ENCODE peak calls at places on chromosomes 2 and 18, in nine cellular contexts. E is skeletal muscle cell, H is lower leg skin, S is foreskin fibroblast, N is small intestine, T is glomerular endothelial cell, M is fibroblast of pulmonary artery, X is erythroblast, A is HTR-8/SVneo. R is an unnamed sample.

GRCh38 chr2:121110924-121111323 is 174.1 kb downstream of the TFCP2L1 start:
- DNase-seq in M (no peak), T (no peak), X (no peak), E (no peak), H (no peak), S (no peak), A (no peak), N (no peak), R (no peak)

GRCh38 chr18:28793911-28794310 is 617.0 kb upstream of the CDH2 start:
- DNase-seq in S (peak), T (no peak), X (no peak), H (no peak), N (peak), A (no peak), E (no peak), M (peak), R (no peak)

GRCh38 chr2:65357095-65357958 is 75.1 kb downstream of the SPRED2 start:
- DNase-seq in M (no peak), T (no peak), H (no peak), X (no peak), S (no peak), A (no peak), N (no peak), E (no peak), R (no peak)

GRCh38 chr18:77103991-77104521 is 28.5 kb downstream of the MBP start:
- DNase-seq in A (no peak), S (no peak), H (peak), M (peak), T (no peak), N (peak), X (no peak), E (no peak), R (no peak)

GRCh38 chr2:161077367-161078210 is 82.6 kb upstream of the TANK start:
- DNase-seq in N (peak), A (no peak), M (peak), X (no peak), H (peak), T (peak), E (no peak), S (peak), R (peak)

GRCh38 chr2:179218848-179219594 is 45.6 kb downstream of the SESTD1 start:
- DNase-seq in A (peak), N (peak), H (peak), T (peak), S (peak), X (peak), M (peak), E (peak), R (peak)

GRCh38 chr2:239257511-239257937 is 143.3 kb downstream of the HDAC4 start:
- DNase-seq in N (no peak), S (peak), T (no peak), X (peak), E (peak), M (peak), H (no peak), A (peak), R (no peak)

GRCh38 chr2:55364189-55365055 is 55.2 kb downstream of the CCDC88A start:
- DNase-seq in S (peak), N (no peak), A (peak), X (peak), T (peak), M (peak), H (peak), E (peak), R (no peak)

GRCh38 chr2:75705921-75706320 is 4.8 kb downstream of the GCFC2 start:
- DNase-seq in A (no peak), H (no peak), E (no peak), T (no peak), M (peak), N (no peak), X (no peak), S (peak), R (no peak)

GRCh38 chr18:46469186-46469915 is 187.7 kb downstream of the LOXHD1 start:
- DNase-seq in M (no peak), E (peak), A (no peak), S (peak), X (no peak), T (no peak), N (no peak), H (no peak), R (no peak)

GRCh38 chr2:10989151-10989550 is 77.4 kb downstream of the KCNF1 start:
- DNase-seq in N (no peak), E (no peak), T (no peak), S (no peak), M (no peak), H (no peak), A (no peak), X (no peak), R (no peak)

GRCh38 chr18:23926590-23926989 is 88.0 kb upstream of the TTC39C start:
- DNase-seq in H (no peak), T (no peak), A (no peak), N (no peak), X (no peak), M (no peak), E (no peak), S (peak), R (no peak)

GRCh38 chr18:37188016-37188791 is 359.3 kb downstream of the KIAA1328 start:
- DNase-seq in H (no peak), S (peak), N (no peak), E (peak), T (no peak), X (no peak), A (no peak), M (no peak), R (no peak)

GRCh38 chr2:85628658-85629057 is 12.7 kb downstream of the USP39 start:
- DNase-seq in A (no peak), S (no peak), H (no peak), T (no peak), X (no peak), M (no peak), E (no peak), N (no peak), R (no peak)

GRCh38 chr2:165357758-165358157 is 111.7 kb upstream of the CSRNP3 start:
- DNase-seq in N (peak), T (no peak), S (peak), A (no peak), M (peak), X (peak), E (peak), H (no peak), R (no peak)

GRCh38 chr2:231900975-231901374 is 25.2 kb downstream of the NPPC start:
- DNase-seq in T (no peak), S (no peak), N (no peak), A (no peak), H (no peak), M (no peak), X (no peak), E (no peak), R (no peak)

GRCh38 chr2:216956820-216957493 is 97.1 kb upstream of the TNP1 start:
- DNase-seq in E (no peak), N (no peak), A (no peak), H (no peak), T (no peak), S (peak), M (no peak), X (no peak), R (no peak)

GRCh38 chr2:170465241-170465640 is 249.9 kb upstream of the SP5 start:
- DNase-seq in X (no peak), H (no peak), N (no peak), A (no peak), T (no peak), E (no peak), S (peak), M (peak), R (no peak)

GRCh38 chr2:1701556-1702185 is 42.6 kb downstream of the PXDN start:
- DNase-seq in H (no peak), X (no peak), S (no peak), T (no peak), M (no peak), E (no peak), N (no peak), A (peak), R (no peak)

GRCh38 chr2:63788070-63788469 is 53.6 kb upstream of the UGP2 start:
- DNase-seq in M (peak), N (no peak), A (no peak), S (peak), X (no peak), H (no peak), E (peak), T (no peak), R (no peak)

GRCh38 chr2:101850450-101850849 is 141.3 kb upstream of the IL1R2 start:
- DNase-seq in T (no peak), E (no peak), S (no peak), X (no peak), M (no peak), H (no peak), N (no peak), A (no peak), R (no peak)

GRCh38 chr2:37648316-37649011 is 23.0 kb downstream of the CDC42EP3 start:
- DNase-seq in N (peak), S (peak), T (no peak), X (no peak), H (no peak), E (peak), M (peak), A (no peak), R (peak)

R was measured in transverse colon.